ENCODE peak calls at places on chromosomes 1 and 21, in ten cellular contexts. I is uterus, Y is adrenal gland, B is body of pancreas, D is A549, O is IMR-90, K is Peyer's patch, A is K562, V is stomach, G is HCT116. L is an unnamed sample.
A peak's percentile ranks its signal among the peaks of the same experiment; 100 is the strongest.

GRCh38 chr1:115063238-115063901 is 25.9 kb downstream of the TSPAN2 start:
- DNase-seq in I (no peak), Y (no peak), B (no peak), D (no peak), O (no peak), K (no peak), A (no peak), V (no peak), G (no peak), L (peak; percentile 32)

GRCh38 chr1:36446261-36446660 is 4.0 kb downstream of the OSCP1 start:
- DNase-seq in I (no peak), Y (no peak), B (no peak), D (peak; percentile 34), O (no peak), K (no peak), A (peak; percentile 76), V (no peak), G (no peak), L (no peak)

GRCh38 chr1:63643926-63644325 is 50.7 kb downstream of the PGM1 start:
- DNase-seq in I (no peak), Y (no peak), B (peak; percentile 69), D (no peak), O (no peak), K (no peak), A (no peak), V (peak; percentile 72), G (no peak), L (no peak)

GRCh38 chr1:213127074-213127473 is 76.0 kb downstream of the RPS6KC1 start:
- DNase-seq in I (no peak), Y (no peak), B (no peak), D (no peak), O (peak; percentile 8), K (no peak), A (no peak), V (no peak), G (no peak), L (no peak)

GRCh38 chr1:100597069-100597741 is 59.3 kb downstream of the GPR88 start:
- DNase-seq in I (no peak), Y (no peak), B (no peak), D (no peak), O (peak; percentile 90), K (no peak), A (no peak), V (no peak), G (no peak), L (no peak)

GRCh38 chr1:37755290-37755689 is 9.6 kb downstream of the EPHA10 start:
- DNase-seq in I (no peak), Y (no peak), B (no peak), D (no peak), O (no peak), K (no peak), A (no peak), V (no peak), G (peak; percentile 6), L (no peak)

GRCh38 chr1:16162163-16162822 is 6.4 kb upstream of the EPHA2 start:
- DNase-seq in I (no peak), Y (no peak), B (no peak), D (no peak), O (no peak), K (peak; percentile 87), A (peak; percentile 93), V (peak; percentile 71), G (no peak), L (no peak)

GRCh38 chr21:32410916-32411315 is 1.6 kb upstream of the EVA1C start:
- DNase-seq in I (no peak), Y (no peak), B (no peak), D (no peak), O (no peak), K (no peak), A (no peak), V (peak; percentile 42), G (no peak), L (no peak)

GRCh38 chr1:30380625-30380984 is 342.8 kb downstream of the MATN1 start:
- DNase-seq in I (no peak), Y (no peak), B (no peak), D (no peak), O (no peak), K (no peak), A (no peak), V (no peak), G (no peak), L (no peak)

GRCh38 chr1:14682941-14683340 is 84.5 kb downstream of the KAZN start:
- DNase-seq in I (no peak), Y (no peak), B (no peak), D (no peak), O (no peak), K (peak; percentile 49), A (no peak), V (no peak), G (no peak), L (no peak)

GRCh38 chr1:209756608-209757445 is 974 bp downstream of the TRAF3IP3 start:
- DNase-seq in I (no peak), Y (no peak), B (no peak), D (no peak), O (no peak), K (peak; percentile 66), A (no peak), V (peak; percentile 41), G (no peak), L (no peak)

GRCh38 chr21:45266518-45267389 is 20.9 kb downstream of the POFUT2 start:
- DNase-seq in I (no peak), Y (no peak), B (no peak), D (no peak), O (no peak), K (peak; percentile 59), A (no peak), V (peak; percentile 29), G (no peak), L (peak; percentile 12)

GRCh38 chr1:43705982-43706597 is 1.2 kb upstream of the ST3GAL3 start:
- DNase-seq in I (no peak), Y (no peak), B (no peak), D (peak; percentile 4), O (no peak), K (no peak), A (no peak), V (no peak), G (no peak), L (no peak)

GRCh38 chr1:43708006-43708412 is 673 bp downstream of the ST3GAL3 start:
- DNase-seq in I (no peak), Y (no peak), B (no peak), D (no peak), O (peak; percentile 57), K (no peak), A (no peak), V (no peak), G (no peak), L (peak; percentile 31)

GRCh38 chr1:43705334-43705733 is 2.0 kb upstream of the ST3GAL3 start:
- DNase-seq in I (no peak), Y (peak; percentile 39), B (no peak), D (no peak), O (no peak), K (no peak), A (no peak), V (no peak), G (no peak), L (no peak)

GRCh38 chr1:43706598-43707190 is 642 bp upstream of the ST3GAL3 start:
- DNase-seq in I (no peak), Y (peak; percentile 44), B (peak; percentile 16), D (peak; percentile 10), O (no peak), K (peak; percentile 49), A (peak; percentile 22), V (no peak), G (no peak), L (no peak)

GRCh38 chr1:43707191-43708005 is at the start of gene ST3GAL3:
- DNase-seq in I (peak; percentile 87), Y (peak; percentile 94), B (peak; percentile 92), D (peak; percentile 86), O (peak; percentile 90), K (peak; percentile 96), A (peak; percentile 99), V (peak; percentile 92), G (peak; percentile 67), L (peak; percentile 96)
- TF ChIP-seq POLR2A in I (peak; percentile 78), Y (peak; percentile 66), B (peak; percentile 42), D (peak; percentile 90), O (peak; percentile 79), K (no peak), A (peak; percentile 98), V (no peak), G (peak; percentile 78), L (no peak)

DNA sequence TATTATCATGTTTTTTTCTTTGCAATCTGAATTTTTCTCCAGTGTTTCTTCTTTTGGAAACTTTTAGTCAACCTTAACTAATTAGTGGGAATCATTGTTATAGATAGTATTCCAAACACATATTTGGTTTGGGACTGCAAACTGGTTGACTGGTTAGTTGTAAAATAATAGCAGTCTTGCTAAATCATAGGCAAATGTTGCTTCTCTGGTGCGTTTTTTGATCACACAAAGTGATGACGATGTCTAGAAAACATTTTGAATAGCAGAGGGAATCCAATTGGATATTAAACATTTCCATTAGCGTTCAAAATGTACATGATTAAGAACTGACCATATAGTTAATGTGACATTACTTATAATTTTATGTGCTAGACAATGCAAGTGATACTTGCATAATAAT is 4.5 kb downstream of the DNAJB4 start:
- DNase-seq in I (no peak), Y (no peak), B (no peak), D (no peak), O (no peak), K (no peak), A (no peak), V (no peak), G (no peak), L (no peak)
- TF ChIP-seq POLR2A in I (no peak), Y (no peak), B (no peak), D (no peak), O (no peak), K (no peak), A (no peak), V (no peak), G (no peak), L (no peak)

GRCh38 chr1:78003882-78004718 is 639 bp upstream of the DNAJB4 start:
- DNase-seq in I (peak; percentile 53), Y (peak; percentile 43), B (peak; percentile 35), D (peak; percentile 78), O (peak; percentile 83), K (peak; percentile 69), A (peak; percentile 84), V (peak; percentile 29), G (peak; percentile 88), L (peak; percentile 60)
- TF ChIP-seq POLR2A in I (no peak), Y (no peak), B (no peak), D (peak; percentile 27), O (peak; percentile 97), K (no peak), A (peak; percentile 100), V (no peak), G (peak; percentile 100), L (no peak)

DNA sequence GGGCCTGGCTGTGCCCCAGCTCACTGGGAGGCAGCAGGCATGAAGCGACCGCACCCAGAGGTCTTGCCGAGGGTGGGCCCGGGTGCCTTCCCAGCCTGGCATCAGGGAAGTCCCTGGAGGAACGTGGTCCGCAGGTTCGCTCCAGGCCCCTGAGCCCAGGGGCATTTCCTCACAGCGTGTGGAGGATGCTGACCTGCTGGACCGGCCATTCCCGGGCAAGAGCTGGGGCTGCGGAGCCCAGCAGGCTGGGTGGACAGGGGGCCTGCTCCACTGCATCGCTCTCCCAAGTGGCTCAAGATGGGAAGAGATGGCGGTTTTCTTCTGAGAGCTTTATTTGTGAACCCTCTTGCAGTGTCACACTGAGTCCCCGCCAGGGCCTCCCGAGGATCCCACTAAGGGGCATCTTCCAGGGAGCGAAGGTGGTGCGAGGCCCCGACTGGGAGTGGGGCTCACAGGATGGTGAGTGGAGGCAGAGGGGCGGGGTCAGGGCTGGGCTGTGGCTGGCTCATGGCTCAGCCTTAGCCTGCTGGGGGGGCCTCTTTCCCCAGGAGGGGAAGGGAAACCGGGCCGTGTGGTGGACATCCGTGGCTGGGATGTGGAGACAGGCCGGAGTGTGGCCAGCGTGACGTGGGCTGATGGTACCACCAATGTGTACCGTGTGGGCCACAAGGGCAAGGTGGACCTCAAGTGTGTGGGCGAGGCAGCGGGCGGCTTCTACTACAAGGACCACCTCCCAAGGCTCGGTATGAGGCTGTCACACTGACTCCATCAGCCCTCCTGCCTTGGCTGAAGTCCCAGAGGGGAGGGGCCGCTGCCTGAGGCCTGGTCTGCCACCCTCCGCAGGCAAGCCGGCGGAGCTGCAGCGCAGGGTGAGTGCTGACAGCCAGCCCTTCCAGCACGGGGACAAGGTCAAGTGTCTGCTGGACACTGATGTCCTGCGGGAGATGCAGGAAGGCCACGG is 7.2 kb upstream of the MMP23B start:
- DNase-seq in I (no peak), Y (no peak), B (peak; percentile 10), D (no peak), O (no peak), K (no peak), A (no peak), V (no peak), G (no peak), L (no peak)
- TF ChIP-seq POLR2A in I (no peak), Y (no peak), B (no peak), D (no peak), O (no peak), K (no peak), A (no peak), V (no peak), G (no peak), L (no peak)